ENCODE peak calls at places on chromosomes 7 and 10, in ten cellular contexts. N is body of pancreas, I is heart left ventricle, W is ovary, V is spleen, Z is prostate gland, G is tibial nerve, T is transverse colon, B is HCT116, U is A549. L is an unnamed sample. For H3K4me1, the result is how much of the 10 kb centered on the place peaks cover.

GRCh38 chr7:133582766-133583523 is 330.1 kb downstream of the EXOC4 start:
- DNase-seq in N (no peak), I (no peak), W (no peak), V (no peak), Z (no peak), G (no peak), T (no peak), B (no peak), U (no peak), L (no peak)

GRCh38 chr10:128047991-128048826 is 78.0 kb downstream of the MKI67 start:
- DNase-seq in N (no peak), I (no peak), W (peak), V (peak), Z (peak), G (no peak), T (peak), B (no peak), U (no peak), L (no peak)

GRCh38 chr10:113711142-113711541 is 31.4 kb downstream of the CASP7 start:
- DNase-seq in N (no peak), I (no peak), W (no peak), V (no peak), Z (no peak), G (no peak), T (no peak), B (no peak), U (no peak), L (no peak)

GRCh38 chr7:131312838-131313237 is 14.8 kb upstream of the MKLN1 start:
- DNase-seq in N (no peak), I (no peak), W (no peak), V (no peak), Z (no peak), G (no peak), T (no peak), B (no peak), U (no peak), L (no peak)

GRCh38 chr10:77873558-77874380 is 52.8 kb downstream of the DLG5 start:
- DNase-seq in N (peak), I (no peak), W (peak), V (peak), Z (peak), G (no peak), T (peak), B (peak), U (peak), L (no peak)

GRCh38 chr7:19369182-19369581 is 224.0 kb upstream of the FERD3L start:
- DNase-seq in N (no peak), I (no peak), W (no peak), V (no peak), Z (no peak), G (no peak), T (no peak), B (no peak), U (no peak), L (no peak)

GRCh38 chr10:89515031-89515841 is 20.2 kb downstream of the SLC16A12 start:
- DNase-seq in N (peak), I (no peak), W (no peak), V (no peak), Z (no peak), G (no peak), T (no peak), B (no peak), U (no peak), L (no peak)

GRCh38 chr7:117588352-117588794 is 108.5 kb downstream of the CFTR start:
- DNase-seq in N (no peak), I (no peak), W (no peak), V (no peak), Z (no peak), G (no peak), T (no peak), B (no peak), U (peak), L (no peak)

GRCh38 chr7:99393363-99394187 is 14.8 kb downstream of the PDAP1 start:
- DNase-seq in N (no peak), I (peak), W (peak), V (no peak), Z (peak), G (no peak), T (no peak), B (no peak), U (no peak), L (no peak)

GRCh38 chr7:32047075-32047474 is 23.1 kb downstream of the PDE1C start:
- DNase-seq in N (no peak), I (no peak), W (no peak), V (no peak), Z (no peak), G (no peak), T (no peak), B (no peak), U (peak), L (no peak)

GRCh38 chr7:104643587-104644217 is 315.3 kb downstream of the LHFPL3 start:
- DNase-seq in N (no peak), I (no peak), W (no peak), V (no peak), Z (no peak), G (no peak), T (no peak), B (peak), U (peak), L (no peak)

GRCh38 chr7:379456-380225 is 89.7 kb downstream of the FOXL3 start:
- DNase-seq in N (no peak), I (peak), W (no peak), V (peak), Z (no peak), G (no peak), T (peak), B (no peak), U (no peak), L (no peak)

DNA sequence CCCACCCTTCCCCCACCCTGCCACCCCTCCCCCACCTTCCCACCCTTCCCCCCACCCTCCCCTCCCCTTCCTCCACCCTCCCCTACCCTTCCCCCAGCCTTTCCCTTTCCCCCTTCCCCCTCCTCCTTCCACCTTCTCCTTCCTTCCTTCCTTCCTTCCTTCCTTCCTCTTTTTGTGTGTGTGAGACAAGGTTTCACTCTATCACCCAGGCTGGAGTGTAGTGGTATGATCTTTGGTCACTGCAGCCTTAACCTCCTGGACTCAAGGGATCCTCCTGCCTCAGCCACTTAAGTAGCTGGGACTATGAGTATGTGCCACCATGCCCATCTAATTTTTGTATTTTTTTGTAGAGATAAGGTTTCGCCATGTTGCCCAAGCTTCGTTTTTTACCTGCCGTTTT is 35.2 kb downstream of the CYP17A1 start:
- DNase-seq in N (no peak), I (no peak), W (no peak), V (no peak), Z (no peak), G (no peak), T (no peak), B (no peak), U (no peak), L (no peak)
- H3K4me1 ChIP-seq in N (under half), I (under half), W (under half), V (half or more), Z (under half), G (under half), T (half or more), B (under half), U (under half), L (half or more)

GRCh38 chr10:86670876-86671275 is 2.6 kb downstream of the LDB3 start:
- DNase-seq in N (no peak), I (no peak), W (no peak), V (no peak), Z (no peak), G (no peak), T (no peak), B (no peak), U (no peak), L (no peak)

GRCh38 chr10:86668297-86669165 is at the start of gene LDB3:
- DNase-seq in N (no peak), I (peak), W (peak), V (no peak), Z (no peak), G (no peak), T (peak), B (no peak), U (no peak), L (no peak)

GRCh38 chr10:86671419-86671818 is 3.1 kb downstream of the LDB3 start:
- DNase-seq in N (no peak), I (peak), W (no peak), V (no peak), Z (no peak), G (no peak), T (peak), B (no peak), U (no peak), L (no peak)

GRCh38 chr10:86671985-86672710 is 3.8 kb downstream of the LDB3 start:
- DNase-seq in N (no peak), I (peak), W (peak), V (no peak), Z (no peak), G (no peak), T (no peak), B (no peak), U (no peak), L (no peak)

GRCh38 chr10:86670290-86670811 is 2.0 kb downstream of the LDB3 start:
- DNase-seq in N (no peak), I (no peak), W (no peak), V (no peak), Z (no peak), G (no peak), T (no peak), B (no peak), U (no peak), L (no peak)
- TF ChIP-seq POLR2A in N (no peak), I (no peak), W (no peak), V (no peak), Z (no peak), G (no peak), T (no peak), B (no peak), U (no peak), L (no peak)

DNA sequence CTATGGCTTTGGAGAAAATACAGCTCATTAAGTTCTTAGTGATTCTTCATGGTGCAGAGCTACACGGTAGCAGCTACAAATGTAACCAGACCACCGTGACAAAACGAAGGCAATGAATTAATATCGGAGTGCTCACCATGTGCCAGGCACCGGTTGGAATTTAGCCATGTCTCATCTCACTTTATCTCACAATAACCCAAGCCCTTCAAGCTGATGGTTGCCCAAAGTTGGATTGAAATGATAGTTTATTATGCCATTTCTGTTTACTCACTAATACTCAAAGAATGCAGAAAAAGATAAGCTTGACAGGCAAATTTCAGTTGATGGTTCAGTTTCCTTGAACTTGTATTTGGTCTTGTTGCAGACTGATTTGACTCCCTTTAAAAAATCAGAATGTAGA is 312.6 kb downstream of the SKIDA1 start:
- DNase-seq in N (no peak), I (no peak), W (no peak), V (no peak), Z (no peak), G (no peak), T (no peak), B (no peak), U (no peak), L (no peak)
- H3K4me1 ChIP-seq in N (under half), I (under half), W (under half), V (under half), Z (under half), G (under half), T (under half), B (under half), U (under half), L (under half)

DNA sequence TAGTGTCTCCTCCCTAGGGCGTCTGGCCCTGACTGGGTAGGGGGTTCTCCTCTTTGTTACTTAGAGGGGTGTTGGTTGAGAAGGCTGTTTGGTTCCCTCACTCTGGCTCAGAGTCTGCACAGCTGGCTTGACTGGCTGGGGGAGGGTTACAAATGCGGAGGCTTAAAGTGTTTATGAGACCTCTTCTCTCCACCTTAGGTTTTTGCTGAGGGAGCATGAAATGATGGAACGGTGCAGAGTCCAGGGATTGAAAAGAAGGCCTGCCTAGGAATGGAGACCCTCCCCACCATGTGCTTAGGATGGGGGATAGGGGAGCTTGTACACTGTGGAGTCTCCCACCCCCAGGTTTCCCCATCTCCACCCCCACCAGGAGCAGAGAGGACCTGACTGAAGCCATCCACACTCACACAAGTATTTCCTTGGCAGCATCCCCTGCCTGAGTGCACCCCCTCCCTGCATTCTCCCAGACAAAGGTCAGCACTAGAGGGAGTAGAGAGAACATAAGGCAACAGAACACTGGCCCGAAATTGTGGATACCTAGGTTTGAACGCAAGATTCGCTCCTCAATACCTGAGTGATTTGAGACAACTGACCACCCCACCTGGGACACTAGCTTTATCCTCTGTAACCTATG is 1.7 kb upstream of the LDB1 start:
- DNase-seq in N (no peak), I (no peak), W (peak), V (no peak), Z (no peak), G (no peak), T (peak), B (no peak), U (no peak), L (no peak)
- TF ChIP-seq POLR2A in N (no peak), I (no peak), W (no peak), V (no peak), Z (no peak), G (no peak), T (no peak), B (no peak), U (no peak), L (no peak)

GRCh38 chr7:115083935-115084334 is 162.0 kb downstream of the MDFIC start:
- DNase-seq in N (no peak), I (no peak), W (no peak), V (no peak), Z (no peak), G (no peak), T (no peak), B (no peak), U (no peak), L (no peak)

GRCh38 chr7:115078851-115079250 is 157.0 kb downstream of the MDFIC start:
- DNase-seq in N (no peak), I (no peak), W (no peak), V (no peak), Z (no peak), G (no peak), T (no peak), B (no peak), U (no peak), L (no peak)

GRCh38 chr7:115078386-115078785 is 156.5 kb downstream of the MDFIC start:
- DNase-seq in N (no peak), I (no peak), W (no peak), V (no peak), Z (no peak), G (no peak), T (no peak), B (no peak), U (no peak), L (no peak)

GRCh38 chr7:115085421-115085820 is 163.5 kb downstream of the MDFIC start:
- DNase-seq in N (no peak), I (no peak), W (no peak), V (no peak), Z (no peak), G (no peak), T (no peak), B (no peak), U (no peak), L (no peak)

DNA sequence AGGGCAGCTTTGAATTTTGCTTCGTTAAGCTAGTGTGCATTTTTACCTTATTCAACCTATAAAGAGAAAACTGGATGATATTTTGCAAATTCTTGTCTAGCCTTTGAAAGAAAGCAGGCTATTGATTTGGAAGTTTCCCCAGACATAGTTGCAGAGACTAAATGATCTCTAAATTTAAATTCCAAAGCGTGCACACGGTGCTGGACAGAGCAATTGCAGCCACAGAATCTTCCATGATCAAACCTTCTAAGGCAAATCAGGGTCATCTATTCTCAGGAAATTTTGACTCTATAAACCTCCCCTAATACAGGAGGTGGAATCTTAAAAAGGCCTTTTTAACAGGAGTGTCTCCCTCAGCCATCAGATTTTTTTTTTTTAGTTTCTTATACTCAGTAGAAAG is 159.9 kb downstream of the MDFIC start:
- DNase-seq in N (no peak), I (no peak), W (no peak), V (no peak), Z (no peak), G (no peak), T (no peak), B (no peak), U (no peak), L (no peak)
- H3K4me1 ChIP-seq in N (under half), I (under half), W (under half), V (under half), Z (under half), G (under half), T (under half), B (under half), U (under half), L (under half)

DNA sequence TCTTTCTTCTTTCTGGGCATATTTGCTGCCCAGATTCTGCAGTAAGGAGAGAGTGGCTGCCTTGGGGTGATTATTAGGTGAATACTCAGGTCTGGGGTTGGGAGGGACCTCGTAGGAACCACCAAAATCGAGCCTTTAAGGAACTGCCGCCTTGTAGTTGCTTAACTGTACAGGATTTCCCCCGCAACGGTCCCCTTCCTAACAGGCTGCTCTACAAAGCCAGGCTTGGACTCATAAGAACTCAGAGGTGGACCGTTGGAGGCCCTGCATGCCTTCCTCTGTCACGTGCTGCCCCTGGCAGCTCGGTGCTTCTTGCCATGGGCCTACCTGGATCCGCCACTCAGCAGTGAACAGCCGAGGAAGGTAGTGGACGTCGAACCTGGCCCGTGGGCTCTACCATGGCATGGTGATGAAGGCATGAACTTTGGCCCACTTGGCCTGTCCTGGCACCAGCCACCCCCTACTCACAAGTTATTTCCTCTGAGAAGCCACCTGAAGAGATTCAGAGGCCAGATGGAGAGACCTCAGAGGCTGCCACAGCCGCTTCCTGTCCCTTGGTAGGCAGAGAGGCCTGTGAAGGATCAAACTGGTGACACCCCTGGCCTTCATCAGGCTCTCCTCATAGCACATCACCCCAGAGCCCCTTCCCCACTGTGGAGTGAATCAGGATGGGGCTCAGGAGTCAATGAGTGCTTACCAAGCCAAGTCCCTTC is 54.6 kb downstream of the NOD1 start:
- DNase-seq in N (no peak), I (no peak), W (no peak), V (no peak), Z (no peak), G (no peak), T (no peak), B (no peak), U (no peak), L (no peak)
- TF ChIP-seq POLR2A in N (no peak), I (no peak), W (no peak), V (no peak), Z (no peak), G (no peak), T (no peak), B (no peak), U (no peak), L (no peak)

GRCh38 chr7:80583901-80584300 is 54.5 kb upstream of the CD36 start:
- DNase-seq in N (no peak), I (no peak), W (no peak), V (no peak), Z (no peak), G (no peak), T (no peak), B (no peak), U (no peak), L (no peak)
- H3K4me1 ChIP-seq in N (under half), I (under half), W (under half), V (under half), Z (under half), G (under half), T (under half), B (under half), U (under half), L (under half)

L was measured in esophagus muscularis mucosa.